ENCODE peak calls at places on chromosomes 16 and 17, in six cellular contexts. One of them, this sample, is unnamed.

GRCh38 chr17:70017112-70017511 is 57.9 kb upstream of the KCNJ16 start:
- DNase-seq in GM12878: no peak
- DNase-seq in HCT116: no peak
- DNase-seq in IMR-90: no peak
- DNase-seq in body of pancreas: no peak
- DNase-seq in A549: no peak
- DNase-seq in this sample: no peak

GRCh38 chr16:50683689-50684374 is 2.7 kb upstream of the SNX20 start:
- DNase-seq in HCT116: no peak
- DNase-seq in A549: no peak
- DNase-seq in GM12878: peak; percentile 87
- DNase-seq in body of pancreas: peak; percentile 44
- DNase-seq in IMR-90: no peak
- DNase-seq in this sample: no peak

GRCh38 chr17:74373838-74374606 is 6.7 kb downstream of the GPR142 start:
- DNase-seq in GM12878: no peak
- DNase-seq in HCT116: no peak
- DNase-seq in body of pancreas: peak; percentile 76
- DNase-seq in IMR-90: no peak
- DNase-seq in A549: peak; percentile 45
- DNase-seq in this sample: no peak

GRCh38 chr17:1720856-1721386 is 3.6 kb upstream of the WDR81 start:
- DNase-seq in A549: peak; percentile 81
- DNase-seq in HCT116: peak; percentile 61
- DNase-seq in IMR-90: peak; percentile 56
- DNase-seq in body of pancreas: peak; percentile 71
- DNase-seq in GM12878: no peak
- DNase-seq in this sample: no peak

GRCh38 chr17:36545093-36545464 is 360 bp downstream of the GGNBP2 start:
- DNase-seq in IMR-90: no peak
- DNase-seq in HCT116: no peak
- DNase-seq in A549: no peak
- DNase-seq in body of pancreas: no peak
- DNase-seq in GM12878: no peak
- DNase-seq in this sample: no peak

GRCh38 chr17:50793007-50793406 is 25.7 kb upstream of the ANKRD40CL start:
- DNase-seq in A549: no peak
- DNase-seq in IMR-90: no peak
- DNase-seq in GM12878: no peak
- DNase-seq in body of pancreas: no peak
- DNase-seq in HCT116: no peak
- DNase-seq in this sample: no peak

GRCh38 chr17:10646393-10646990 is 10.6 kb downstream of the MYH3 start:
- DNase-seq in HCT116: peak; percentile 48
- DNase-seq in body of pancreas: peak; percentile 72
- DNase-seq in A549: peak; percentile 74
- DNase-seq in GM12878: no peak
- DNase-seq in IMR-90: peak; percentile 70
- DNase-seq in this sample: peak; percentile 41

GRCh38 chr16:61233718-61234117 is 802.5 kb downstream of the CDH8 start:
- DNase-seq in IMR-90: no peak
- DNase-seq in HCT116: no peak
- DNase-seq in GM12878: no peak
- DNase-seq in body of pancreas: no peak
- DNase-seq in A549: no peak
- DNase-seq in this sample: no peak

GRCh38 chr16:67166883-67167168 is 2.3 kb downstream of the HSF4 start:
- DNase-seq in IMR-90: no peak
- DNase-seq in body of pancreas: no peak
- DNase-seq in A549: no peak
- DNase-seq in HCT116: no peak
- DNase-seq in GM12878: no peak
- DNase-seq in this sample: no peak

GRCh38 chr17:28643979-28644781 is 778 bp downstream of the BLTP2 start:
- DNase-seq in A549: peak; percentile 76
- DNase-seq in HCT116: peak; percentile 31
- DNase-seq in IMR-90: peak; percentile 55
- DNase-seq in body of pancreas: peak; percentile 71
- DNase-seq in GM12878: no peak
- DNase-seq in this sample: peak; percentile 43

GRCh38 chr16:30011505-30012480 is 966 bp upstream of the DOC2A start:
- DNase-seq in body of pancreas: no peak
- DNase-seq in HCT116: no peak
- DNase-seq in IMR-90: no peak
- DNase-seq in GM12878: no peak
- DNase-seq in A549: no peak
- DNase-seq in this sample: no peak

GRCh38 chr16:57039148-57039812 is 49.9 kb downstream of the NLRC5 start:
- DNase-seq in body of pancreas: peak; percentile 50
- DNase-seq in GM12878: peak; percentile 65
- DNase-seq in A549: no peak
- DNase-seq in HCT116: no peak
- DNase-seq in IMR-90: peak; percentile 81
- DNase-seq in this sample: no peak

GRCh38 chr16:77679901-77680300 is 42.4 kb upstream of the NUDT7 start:
- DNase-seq in IMR-90: no peak
- DNase-seq in A549: peak; percentile 14
- DNase-seq in GM12878: no peak
- DNase-seq in body of pancreas: no peak
- DNase-seq in HCT116: peak; percentile 8
- DNase-seq in this sample: no peak

GRCh38 chr17:82450357-82451106 is at the start of gene CYBC1:
- DNase-seq in body of pancreas: peak; percentile 94
- DNase-seq in A549: peak; percentile 93
- DNase-seq in HCT116: peak; percentile 80
- DNase-seq in GM12878: peak; percentile 63
- DNase-seq in IMR-90: peak; percentile 89
- DNase-seq in this sample: peak; percentile 82
- TF ChIP-seq POLR2A in body of pancreas: peak; percentile 49
- TF ChIP-seq POLR2A in A549: peak; percentile 88
- TF ChIP-seq POLR2A in HCT116: peak; percentile 76
- TF ChIP-seq POLR2A in GM12878: peak; percentile 98
- TF ChIP-seq POLR2A in IMR-90: peak; percentile 74
- TF ChIP-seq POLR2A in this sample: peak; percentile 57

GRCh38 chr16:74990832-74991231 is 5.9 kb upstream of the WDR59 start:
- DNase-seq in IMR-90: no peak
- DNase-seq in GM12878: no peak
- DNase-seq in body of pancreas: no peak
- DNase-seq in A549: no peak
- DNase-seq in HCT116: no peak
- DNase-seq in this sample: no peak

GRCh38 chr16:74987027-74987681 is 2.2 kb upstream of the WDR59 start:
- DNase-seq in IMR-90: no peak
- DNase-seq in body of pancreas: no peak
- DNase-seq in GM12878: no peak
- DNase-seq in A549: no peak
- DNase-seq in HCT116: no peak
- DNase-seq in this sample: no peak

GRCh38 chr16:74982303-74982702 is 2.6 kb downstream of the WDR59 start:
- DNase-seq in A549: no peak
- DNase-seq in GM12878: no peak
- DNase-seq in body of pancreas: no peak
- DNase-seq in IMR-90: no peak
- DNase-seq in HCT116: no peak
- DNase-seq in this sample: no peak

GRCh38 chr16:74984194-74984669 is 691 bp downstream of the WDR59 start:
- DNase-seq in A549: peak; percentile 54
- DNase-seq in IMR-90: peak; percentile 34
- DNase-seq in HCT116: no peak
- DNase-seq in GM12878: no peak
- DNase-seq in body of pancreas: no peak
- DNase-seq in this sample: no peak

DNA sequence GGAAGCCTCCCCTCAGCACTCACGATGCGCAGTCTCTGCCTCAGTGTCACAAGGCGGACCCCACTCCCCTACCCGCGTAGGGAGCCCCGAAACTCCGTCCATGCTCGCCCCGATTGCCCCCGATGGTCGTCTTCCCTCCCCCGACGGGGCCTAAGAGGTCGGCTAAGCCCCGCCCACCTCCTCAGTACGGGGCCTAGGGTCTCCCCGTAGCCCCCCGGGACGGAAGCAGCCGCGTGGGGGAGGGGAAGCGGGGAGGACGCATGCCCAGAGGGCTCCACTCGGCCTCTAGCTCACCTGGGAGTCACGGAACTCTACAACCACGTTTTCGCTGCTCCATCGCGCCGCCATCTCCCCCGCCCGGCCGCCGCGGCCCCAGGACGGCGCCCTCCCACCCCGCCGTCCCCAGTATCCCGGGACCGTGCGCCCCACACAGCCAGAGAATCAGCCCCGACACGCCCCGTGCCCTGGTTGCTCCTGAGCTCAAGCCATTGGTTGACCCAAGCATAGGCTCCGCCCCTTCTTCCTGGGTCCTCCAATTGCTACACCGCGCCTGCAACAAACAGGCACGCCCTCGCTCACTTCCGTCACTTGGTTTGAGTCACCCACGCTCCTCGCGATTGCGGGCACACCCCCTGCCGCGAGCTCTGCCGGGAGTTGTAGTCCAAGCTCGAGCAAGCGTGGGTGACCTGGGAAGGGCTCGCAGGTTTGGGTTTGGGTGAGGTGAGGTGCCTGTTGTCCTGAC is at the start of gene WDR59:
- DNase-seq in HCT116: peak; percentile 99
- DNase-seq in IMR-90: peak; percentile 99
- DNase-seq in GM12878: peak; percentile 96
- DNase-seq in A549: peak; percentile 99
- DNase-seq in body of pancreas: peak; percentile 100
- DNase-seq in this sample: peak; percentile 94
- TF ChIP-seq POLR2A in HCT116: no peak
- TF ChIP-seq POLR2A in IMR-90: peak; percentile 82
- TF ChIP-seq POLR2A in GM12878: peak; percentile 83
- TF ChIP-seq POLR2A in A549: peak; percentile 72
- TF ChIP-seq POLR2A in body of pancreas: no peak
- TF ChIP-seq POLR2A in this sample: no peak

DNA sequence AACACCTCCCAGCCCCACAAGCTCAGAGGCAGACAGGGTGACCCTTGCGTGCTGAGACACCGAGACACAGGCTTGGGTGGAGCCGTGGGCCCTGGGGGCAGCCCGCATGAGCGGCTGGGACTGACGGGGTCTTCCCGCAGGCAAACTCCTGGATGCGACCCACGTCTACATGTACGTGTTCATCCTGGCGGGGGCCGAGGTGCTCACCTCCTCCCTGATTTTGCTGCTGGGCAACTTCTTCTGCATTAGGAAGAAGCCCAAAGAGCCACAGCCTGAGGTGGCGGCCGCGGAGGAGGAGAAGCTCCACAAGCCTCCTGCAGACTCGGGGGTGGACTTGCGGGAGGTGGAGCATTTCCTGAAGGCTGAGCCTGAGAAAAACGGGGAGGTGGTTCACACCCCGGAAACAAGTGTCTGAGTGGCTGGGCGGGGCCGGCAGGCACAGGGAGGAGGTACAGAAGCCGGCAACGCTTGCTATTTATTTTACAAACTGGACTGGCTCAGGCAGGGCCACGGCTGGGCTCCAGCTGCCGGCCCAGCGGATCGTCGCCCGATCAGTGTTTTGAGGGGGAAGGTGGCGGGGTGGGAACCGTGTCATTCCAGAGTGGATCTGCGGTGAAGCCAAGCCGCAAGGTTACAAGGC is 9.8 kb downstream of the SLC16A3 start:
- DNase-seq in A549: peak; percentile 75
- DNase-seq in body of pancreas: peak; percentile 73
- DNase-seq in IMR-90: peak; percentile 66
- DNase-seq in GM12878: no peak
- DNase-seq in HCT116: no peak
- DNase-seq in this sample: no peak
- TF ChIP-seq POLR2A in A549: no peak
- TF ChIP-seq POLR2A in body of pancreas: no peak
- TF ChIP-seq POLR2A in IMR-90: no peak
- TF ChIP-seq POLR2A in GM12878: peak; percentile 43
- TF ChIP-seq POLR2A in HCT116: no peak
- TF ChIP-seq POLR2A in this sample: no peak

GRCh38 chr16:22191089-22191965 is 14.8 kb upstream of the EEF2K start:
- DNase-seq in body of pancreas: peak; percentile 100
- DNase-seq in A549: peak; percentile 97
- DNase-seq in GM12878: peak; percentile 91
- DNase-seq in HCT116: peak; percentile 92
- DNase-seq in IMR-90: peak; percentile 97
- DNase-seq in this sample: peak; percentile 65
- TF ChIP-seq POLR2A in body of pancreas: peak; percentile 85
- TF ChIP-seq POLR2A in A549: peak; percentile 63
- TF ChIP-seq POLR2A in GM12878: peak; percentile 85
- TF ChIP-seq POLR2A in HCT116: no peak
- TF ChIP-seq POLR2A in IMR-90: peak; percentile 91
- TF ChIP-seq POLR2A in this sample: peak; percentile 58

This sample was measured in GM12891.